ENCODE peak calls at places on chromosomes 4 and X, in eight cellular contexts. One of them, this sample, is unnamed. For H3K4me1 and H3K36me3, the result is how much of the 10 kb centered on the place peaks cover.

GRCh38 chrX:71291381-71291780 is 7.9 kb downstream of the NONO start:
- DNase-seq in astrocyte: peak
- DNase-seq in GM23248: no peak
- DNase-seq in keratinocyte: no peak
- DNase-seq in PC-9: no peak
- DNase-seq in OCI-LY7: no peak
- DNase-seq in PC-3: no peak
- DNase-seq in fibroblast of lung: peak
- DNase-seq in this sample: no peak

GRCh38 chrX:75038925-75039324 is 113.7 kb upstream of the NEXMIF start:
- DNase-seq in astrocyte: peak
- DNase-seq in GM23248: peak
- DNase-seq in keratinocyte: no peak
- DNase-seq in PC-9: no peak
- DNase-seq in OCI-LY7: peak
- DNase-seq in PC-3: peak
- DNase-seq in fibroblast of lung: peak
- DNase-seq in this sample: peak

GRCh38 chrX:104254442-104255115 is at the start of gene ESX1:
- DNase-seq in astrocyte: no peak
- DNase-seq in GM23248: peak
- DNase-seq in keratinocyte: no peak
- DNase-seq in PC-9: no peak
- DNase-seq in OCI-LY7: no peak
- DNase-seq in PC-3: no peak
- DNase-seq in fibroblast of lung: no peak
- DNase-seq in this sample: peak

GRCh38 chr4:40333921-40334352 is 1.2 kb upstream of the CHRNA9 start:
- DNase-seq in astrocyte: peak
- DNase-seq in GM23248: peak
- DNase-seq in keratinocyte: no peak
- DNase-seq in PC-9: peak
- DNase-seq in OCI-LY7: no peak
- DNase-seq in PC-3: peak
- DNase-seq in fibroblast of lung: peak
- DNase-seq in this sample: peak

GRCh38 chrX:71992711-71993110 is 82.1 kb downstream of the NHSL2 start:
- DNase-seq in astrocyte: no peak
- DNase-seq in GM23248: no peak
- DNase-seq in keratinocyte: no peak
- DNase-seq in PC-9: no peak
- DNase-seq in OCI-LY7: no peak
- DNase-seq in PC-3: no peak
- DNase-seq in fibroblast of lung: no peak
- DNase-seq in this sample: no peak

GRCh38 chrX:11261260-11261659 is 32.0 kb upstream of the AMELX start:
- DNase-seq in astrocyte: peak
- DNase-seq in GM23248: peak
- DNase-seq in keratinocyte: no peak
- DNase-seq in PC-9: no peak
- DNase-seq in OCI-LY7: no peak
- DNase-seq in PC-3: peak
- DNase-seq in fibroblast of lung: peak
- DNase-seq in this sample: peak

GRCh38 chr4:46459308-46459707 is 69.4 kb upstream of the GABRA2 start:
- DNase-seq in astrocyte: no peak
- DNase-seq in GM23248: no peak
- DNase-seq in keratinocyte: no peak
- DNase-seq in PC-9: no peak
- DNase-seq in OCI-LY7: no peak
- DNase-seq in PC-3: no peak
- DNase-seq in fibroblast of lung: no peak
- DNase-seq in this sample: no peak

GRCh38 chrX:41352329-41352801 is 18.4 kb downstream of the DDX3X start:
- DNase-seq in astrocyte: no peak
- DNase-seq in GM23248: no peak
- DNase-seq in keratinocyte: no peak
- DNase-seq in PC-9: peak
- DNase-seq in OCI-LY7: no peak
- DNase-seq in PC-3: peak
- DNase-seq in fibroblast of lung: no peak
- DNase-seq in this sample: peak

GRCh38 chrX:107480272-107480671 is 30.8 kb downstream of the FRMPD3 start:
- DNase-seq in astrocyte: no peak
- DNase-seq in GM23248: no peak
- DNase-seq in keratinocyte: no peak
- DNase-seq in PC-9: no peak
- DNase-seq in OCI-LY7: no peak
- DNase-seq in PC-3: no peak
- DNase-seq in fibroblast of lung: peak
- DNase-seq in this sample: peak

DNA sequence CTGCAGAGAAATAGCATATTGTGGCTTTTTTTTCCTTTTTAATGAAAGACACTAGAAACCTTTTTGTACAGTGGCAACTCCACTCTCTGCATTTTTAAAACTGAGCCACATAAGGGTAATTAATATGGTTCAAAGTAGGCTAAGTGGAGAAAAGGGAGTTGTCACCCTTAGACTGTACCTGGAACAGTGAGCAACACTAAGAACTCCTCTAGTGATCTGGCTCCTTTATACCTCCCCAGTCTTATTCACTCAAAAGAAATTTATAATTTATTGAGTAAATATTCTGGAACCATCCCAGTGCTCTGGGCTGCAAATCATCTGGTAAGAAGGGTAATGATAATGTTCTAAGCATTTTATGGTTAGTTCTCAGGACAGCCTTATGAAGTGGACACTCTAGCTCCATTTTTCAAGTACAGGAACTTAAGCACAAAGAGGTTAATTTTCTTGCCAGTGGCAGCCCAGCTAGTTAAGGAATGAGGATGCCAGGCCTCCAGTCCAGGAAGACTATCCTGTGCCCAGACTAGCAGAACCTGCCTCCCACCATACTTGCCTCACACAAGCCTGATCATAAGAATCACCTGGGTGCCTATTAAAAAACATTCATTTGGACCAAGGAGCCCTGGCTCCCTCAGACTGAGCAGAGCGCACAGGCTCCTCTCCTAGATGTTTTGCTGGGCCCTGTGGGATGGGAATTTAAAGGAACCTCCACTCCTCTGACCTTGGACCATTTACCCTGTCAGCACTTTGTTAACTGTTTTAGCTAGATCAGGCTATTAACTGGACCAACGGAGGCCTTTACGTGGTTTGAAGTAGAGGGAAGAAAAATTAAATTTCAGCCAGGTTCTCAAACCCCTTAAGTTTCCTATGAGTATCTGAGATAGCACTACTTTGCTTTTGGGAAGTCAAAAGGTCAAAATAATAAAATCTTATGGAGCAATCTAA is 102.6 kb downstream of the PDE5A start:
- DNase-seq in astrocyte: peak
- DNase-seq in GM23248: peak
- DNase-seq in keratinocyte: no peak
- DNase-seq in PC-9: no peak
- DNase-seq in OCI-LY7: no peak
- DNase-seq in PC-3: peak
- DNase-seq in fibroblast of lung: peak
- DNase-seq in this sample: no peak
- H3K4me1 ChIP-seq in astrocyte: under half
- H3K4me1 ChIP-seq in GM23248: under half
- H3K4me1 ChIP-seq in keratinocyte: under half
- H3K4me1 ChIP-seq in PC-9: under half
- H3K4me1 ChIP-seq in OCI-LY7: under half
- H3K4me1 ChIP-seq in PC-3: under half
- H3K4me1 ChIP-seq in fibroblast of lung: under half
- H3K4me1 ChIP-seq in this sample: under half

GRCh38 chr4:3460926-3461325 is 2.2 kb upstream of the DOK7 start:
- DNase-seq in astrocyte: no peak
- DNase-seq in GM23248: no peak
- DNase-seq in keratinocyte: no peak
- DNase-seq in PC-9: no peak
- DNase-seq in OCI-LY7: no peak
- DNase-seq in PC-3: no peak
- DNase-seq in fibroblast of lung: no peak
- DNase-seq in this sample: no peak

GRCh38 chr4:3463556-3464348 is 646 bp downstream of the DOK7 start:
- DNase-seq in astrocyte: no peak
- DNase-seq in GM23248: no peak
- DNase-seq in keratinocyte: no peak
- DNase-seq in PC-9: no peak
- DNase-seq in OCI-LY7: no peak
- DNase-seq in PC-3: no peak
- DNase-seq in fibroblast of lung: no peak
- DNase-seq in this sample: no peak

GRCh38 chr4:3461515-3462291 is 1.4 kb upstream of the DOK7 start:
- DNase-seq in astrocyte: no peak
- DNase-seq in GM23248: no peak
- DNase-seq in keratinocyte: peak
- DNase-seq in PC-9: peak
- DNase-seq in OCI-LY7: no peak
- DNase-seq in PC-3: peak
- DNase-seq in fibroblast of lung: peak
- DNase-seq in this sample: peak

GRCh38 chr4:3462790-3463415 is at the start of gene DOK7:
- DNase-seq in astrocyte: no peak
- DNase-seq in GM23248: peak
- DNase-seq in keratinocyte: no peak
- DNase-seq in PC-9: no peak
- DNase-seq in OCI-LY7: no peak
- DNase-seq in PC-3: no peak
- DNase-seq in fibroblast of lung: no peak
- DNase-seq in this sample: no peak

DNA sequence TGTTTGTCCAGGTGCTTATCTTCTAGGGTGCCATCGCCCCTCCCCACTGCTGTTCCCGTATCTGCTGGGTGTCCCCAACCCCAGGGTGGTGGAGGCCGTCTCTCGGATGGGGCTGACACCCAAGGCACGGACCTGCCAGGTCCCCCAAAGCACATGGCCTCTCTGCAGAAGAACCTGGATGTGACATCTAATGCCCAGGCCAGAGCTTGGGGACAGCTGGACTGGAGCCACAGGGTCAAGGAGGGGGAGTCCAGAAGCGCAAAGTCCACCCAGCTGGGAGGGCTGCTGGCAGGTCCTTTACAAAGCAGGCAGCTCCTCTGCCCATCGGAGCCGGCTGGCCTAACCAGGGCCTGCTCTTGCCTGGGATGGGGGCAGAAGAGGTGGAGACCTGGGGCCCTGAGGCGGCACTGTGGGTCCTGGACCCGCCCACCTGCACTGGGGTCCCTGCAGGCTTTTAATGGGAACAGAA is 751 bp upstream of the DOK7 start:
- DNase-seq in astrocyte: no peak
- DNase-seq in GM23248: no peak
- DNase-seq in keratinocyte: no peak
- DNase-seq in PC-9: no peak
- DNase-seq in OCI-LY7: no peak
- DNase-seq in PC-3: no peak
- DNase-seq in fibroblast of lung: no peak
- DNase-seq in this sample: no peak
- H2AFZ ChIP-seq in astrocyte: no peak
- H2AFZ ChIP-seq in GM23248: no peak
- H2AFZ ChIP-seq in keratinocyte: no peak
- H2AFZ ChIP-seq in PC-9: no peak
- H2AFZ ChIP-seq in OCI-LY7: no peak
- H2AFZ ChIP-seq in PC-3: no peak
- H2AFZ ChIP-seq in fibroblast of lung: no peak
- H2AFZ ChIP-seq in this sample: no peak

DNA sequence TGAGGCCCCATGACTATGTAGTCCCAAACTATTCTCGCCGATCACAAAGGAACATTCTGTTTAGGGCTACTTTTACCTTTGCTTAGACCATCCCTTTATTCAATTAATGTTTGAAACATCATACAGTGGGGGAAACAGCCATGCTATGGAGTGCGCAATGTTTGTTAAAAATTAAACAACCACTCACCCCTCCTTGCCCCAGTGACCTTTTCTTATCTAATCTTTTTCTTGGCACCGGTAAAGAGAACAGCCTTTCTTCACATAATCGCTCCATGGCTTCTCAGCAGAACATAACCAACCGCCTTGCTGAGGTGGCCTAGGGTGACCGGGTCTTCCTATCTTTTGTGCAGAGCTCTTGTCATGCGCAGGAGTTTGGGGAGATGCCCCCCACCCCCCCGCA is 152.6 kb downstream of the VCX3A start:
- DNase-seq in astrocyte: no peak
- DNase-seq in GM23248: no peak
- DNase-seq in keratinocyte: no peak
- DNase-seq in PC-9: no peak
- DNase-seq in OCI-LY7: no peak
- DNase-seq in PC-3: no peak
- DNase-seq in fibroblast of lung: no peak
- DNase-seq in this sample: no peak
- H3K36me3 ChIP-seq in astrocyte: under half
- H3K36me3 ChIP-seq in GM23248: under half
- H3K36me3 ChIP-seq in keratinocyte: under half
- H3K36me3 ChIP-seq in PC-9: under half
- H3K36me3 ChIP-seq in OCI-LY7: under half
- H3K36me3 ChIP-seq in PC-3: under half
- H3K36me3 ChIP-seq in fibroblast of lung: under half
- H3K36me3 ChIP-seq in this sample: under half

DNA sequence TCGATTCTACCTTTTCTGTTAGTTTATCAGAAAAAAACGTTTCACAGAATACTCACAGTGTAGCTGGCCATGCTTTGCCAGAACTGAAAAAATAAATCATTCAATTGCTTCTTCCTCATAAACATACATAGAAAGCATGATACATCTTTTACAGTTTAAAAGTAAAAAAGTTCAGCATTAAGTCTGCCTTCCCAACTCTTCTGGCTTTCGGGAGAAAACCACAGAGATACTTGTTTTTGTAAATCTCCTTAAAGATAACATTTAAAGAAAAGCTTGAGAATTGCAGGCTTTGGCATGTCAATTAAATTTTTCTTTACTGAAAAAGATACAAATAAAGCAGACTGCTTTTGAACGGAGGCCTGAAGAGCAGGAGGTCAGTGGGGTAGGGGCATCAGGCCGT is 66.8 kb downstream of the SEC24D start:
- DNase-seq in astrocyte: no peak
- DNase-seq in GM23248: no peak
- DNase-seq in keratinocyte: no peak
- DNase-seq in PC-9: no peak
- DNase-seq in OCI-LY7: no peak
- DNase-seq in PC-3: no peak
- DNase-seq in fibroblast of lung: no peak
- DNase-seq in this sample: no peak
- H3K4me1 ChIP-seq in astrocyte: under half
- H3K4me1 ChIP-seq in GM23248: half or more
- H3K4me1 ChIP-seq in keratinocyte: under half
- H3K4me1 ChIP-seq in PC-9: under half
- H3K4me1 ChIP-seq in OCI-LY7: under half
- H3K4me1 ChIP-seq in PC-3: under half
- H3K4me1 ChIP-seq in fibroblast of lung: under half
- H3K4me1 ChIP-seq in this sample: under half

GRCh38 chr4:37765741-37766140 is 60.7 kb upstream of the PGM2 start:
- DNase-seq in astrocyte: no peak
- DNase-seq in GM23248: no peak
- DNase-seq in keratinocyte: no peak
- DNase-seq in PC-9: no peak
- DNase-seq in OCI-LY7: no peak
- DNase-seq in PC-3: no peak
- DNase-seq in fibroblast of lung: peak
- DNase-seq in this sample: no peak
- H2AFZ ChIP-seq in astrocyte: no peak
- H2AFZ ChIP-seq in GM23248: no peak
- H2AFZ ChIP-seq in keratinocyte: no peak
- H2AFZ ChIP-seq in PC-9: no peak
- H2AFZ ChIP-seq in OCI-LY7: no peak
- H2AFZ ChIP-seq in PC-3: no peak
- H2AFZ ChIP-seq in fibroblast of lung: no peak
- H2AFZ ChIP-seq in this sample: no peak

This sample was measured in mammary epithelial cell.